ENCODE peak calls at places on chromosomes 2 and 18, in eight cellular contexts. One of them, this sample, is unnamed.

GRCh38 chr2:17107131-17107530 is 411.1 kb downstream of the RAD51AP2 start:
- DNase-seq in uterus: no peak
- DNase-seq in GOT3: no peak
- DNase-seq in activated naive CD4-positive, alpha-beta T cell treated with anti-CD3 and anti-CD28 coated beads, Interleukin-2, amount 50 U/mL, for 16 hours: no peak
- DNase-seq in NCI-H510A treated with DMSO at 0.1 percent for 48 hours: no peak
- DNase-seq in activated effector memory CD4-positive, alpha-beta T cell treated with Interleukin-2 at 50 U/mL for 16 hours: no peak
- DNase-seq in lower lobe of right lung: no peak
- DNase-seq in activated gamma-delta T cell treated with Interleukin-2 at 50 U/mL for 16 hours: no peak
- DNase-seq in this sample: no peak

GRCh38 chr18:80147418-80148315 is 38.6 kb downstream of the ADNP2 start:
- DNase-seq in uterus: peak; percentile 89
- DNase-seq in GOT3: no peak
- DNase-seq in activated naive CD4-positive, alpha-beta T cell treated with anti-CD3 and anti-CD28 coated beads, Interleukin-2, amount 50 U/mL, for 16 hours: peak; percentile 84
- DNase-seq in NCI-H510A treated with DMSO at 0.1 percent for 48 hours: peak; percentile 77
- DNase-seq in activated effector memory CD4-positive, alpha-beta T cell treated with Interleukin-2 at 50 U/mL for 16 hours: peak; percentile 67
- DNase-seq in lower lobe of right lung: peak; percentile 84
- DNase-seq in activated gamma-delta T cell treated with Interleukin-2 at 50 U/mL for 16 hours: peak; percentile 68
- DNase-seq in this sample: peak; percentile 64

GRCh38 chr18:28147674-28148171 is 29.2 kb downstream of the CDH2 start:
- DNase-seq in uterus: no peak
- DNase-seq in GOT3: no peak
- DNase-seq in activated naive CD4-positive, alpha-beta T cell treated with anti-CD3 and anti-CD28 coated beads, Interleukin-2, amount 50 U/mL, for 16 hours: no peak
- DNase-seq in NCI-H510A treated with DMSO at 0.1 percent for 48 hours: no peak
- DNase-seq in activated effector memory CD4-positive, alpha-beta T cell treated with Interleukin-2 at 50 U/mL for 16 hours: no peak
- DNase-seq in lower lobe of right lung: no peak
- DNase-seq in activated gamma-delta T cell treated with Interleukin-2 at 50 U/mL for 16 hours: no peak
- DNase-seq in this sample: no peak

GRCh38 chr2:158202151-158202778 is 100.6 kb downstream of the UPP2 start:
- DNase-seq in uterus: no peak
- DNase-seq in GOT3: no peak
- DNase-seq in activated naive CD4-positive, alpha-beta T cell treated with anti-CD3 and anti-CD28 coated beads, Interleukin-2, amount 50 U/mL, for 16 hours: no peak
- DNase-seq in NCI-H510A treated with DMSO at 0.1 percent for 48 hours: no peak
- DNase-seq in activated effector memory CD4-positive, alpha-beta T cell treated with Interleukin-2 at 50 U/mL for 16 hours: no peak
- DNase-seq in lower lobe of right lung: no peak
- DNase-seq in activated gamma-delta T cell treated with Interleukin-2 at 50 U/mL for 16 hours: no peak
- DNase-seq in this sample: no peak

GRCh38 chr2:26607698-26608097 is 33.5 kb downstream of the CIB4 start:
- DNase-seq in uterus: no peak
- DNase-seq in GOT3: no peak
- DNase-seq in activated naive CD4-positive, alpha-beta T cell treated with anti-CD3 and anti-CD28 coated beads, Interleukin-2, amount 50 U/mL, for 16 hours: no peak
- DNase-seq in NCI-H510A treated with DMSO at 0.1 percent for 48 hours: no peak
- DNase-seq in activated effector memory CD4-positive, alpha-beta T cell treated with Interleukin-2 at 50 U/mL for 16 hours: no peak
- DNase-seq in lower lobe of right lung: no peak
- DNase-seq in activated gamma-delta T cell treated with Interleukin-2 at 50 U/mL for 16 hours: no peak
- DNase-seq in this sample: no peak

GRCh38 chr2:42110287-42110973 is 58.7 kb upstream of the EML4 start:
- DNase-seq in uterus: no peak
- DNase-seq in GOT3: no peak
- DNase-seq in activated naive CD4-positive, alpha-beta T cell treated with anti-CD3 and anti-CD28 coated beads, Interleukin-2, amount 50 U/mL, for 16 hours: no peak
- DNase-seq in NCI-H510A treated with DMSO at 0.1 percent for 48 hours: no peak
- DNase-seq in activated effector memory CD4-positive, alpha-beta T cell treated with Interleukin-2 at 50 U/mL for 16 hours: no peak
- DNase-seq in lower lobe of right lung: no peak
- DNase-seq in activated gamma-delta T cell treated with Interleukin-2 at 50 U/mL for 16 hours: no peak
- DNase-seq in this sample: no peak

GRCh38 chr18:76564117-76564516 is 69.1 kb upstream of the ZNF516 start:
- DNase-seq in uterus: no peak
- DNase-seq in GOT3: no peak
- DNase-seq in activated naive CD4-positive, alpha-beta T cell treated with anti-CD3 and anti-CD28 coated beads, Interleukin-2, amount 50 U/mL, for 16 hours: no peak
- DNase-seq in NCI-H510A treated with DMSO at 0.1 percent for 48 hours: no peak
- DNase-seq in activated effector memory CD4-positive, alpha-beta T cell treated with Interleukin-2 at 50 U/mL for 16 hours: no peak
- DNase-seq in lower lobe of right lung: no peak
- DNase-seq in activated gamma-delta T cell treated with Interleukin-2 at 50 U/mL for 16 hours: no peak
- DNase-seq in this sample: no peak

GRCh38 chr18:2536493-2536892 is 34.8 kb downstream of the METTL4 start:
- DNase-seq in uterus: no peak
- DNase-seq in GOT3: no peak
- DNase-seq in activated naive CD4-positive, alpha-beta T cell treated with anti-CD3 and anti-CD28 coated beads, Interleukin-2, amount 50 U/mL, for 16 hours: no peak
- DNase-seq in NCI-H510A treated with DMSO at 0.1 percent for 48 hours: no peak
- DNase-seq in activated effector memory CD4-positive, alpha-beta T cell treated with Interleukin-2 at 50 U/mL for 16 hours: no peak
- DNase-seq in lower lobe of right lung: no peak
- DNase-seq in activated gamma-delta T cell treated with Interleukin-2 at 50 U/mL for 16 hours: no peak
- DNase-seq in this sample: no peak

GRCh38 chr2:164389411-164389810 is 231.9 kb downstream of the GRB14 start:
- DNase-seq in uterus: no peak
- DNase-seq in GOT3: no peak
- DNase-seq in activated naive CD4-positive, alpha-beta T cell treated with anti-CD3 and anti-CD28 coated beads, Interleukin-2, amount 50 U/mL, for 16 hours: no peak
- DNase-seq in NCI-H510A treated with DMSO at 0.1 percent for 48 hours: no peak
- DNase-seq in activated effector memory CD4-positive, alpha-beta T cell treated with Interleukin-2 at 50 U/mL for 16 hours: no peak
- DNase-seq in lower lobe of right lung: no peak
- DNase-seq in activated gamma-delta T cell treated with Interleukin-2 at 50 U/mL for 16 hours: no peak
- DNase-seq in this sample: no peak

This sample was measured in central memory CD8-positive, alpha-beta T cell.